ENCODE peak calls at places on chromosomes 3 and 15, in five cellular contexts. X is IMR-90, A is MM.1S, E is fibroblast of lung, N is neuronal stem cell. T is an unnamed sample.

GRCh38 chr15:75661041-75661778 is 13.5 kb downstream of the SNX33 start:
- DNase-seq in N (no peak), E (peak; percentile 96), A (no peak), X (peak; percentile 91), T (no peak)

GRCh38 chr3:125683067-125683844 is 88.0 kb upstream of the OSBPL11 start:
- DNase-seq in X (no peak), A (no peak), N (no peak), E (no peak), T (no peak)

GRCh38 chr3:113436794-113437193 is 4.5 kb downstream of the CFAP44 start:
- DNase-seq in A (no peak), E (peak; percentile 83), N (no peak), X (peak; percentile 86), T (no peak)

GRCh38 chr15:53862371-53862770 is 102.9 kb upstream of the WDR72 start:
- DNase-seq in A (no peak), N (no peak), X (no peak), E (no peak), T (no peak)

GRCh38 chr3:187828571-187829452 is 83.5 kb upstream of the BCL6 start:
- DNase-seq in N (no peak), A (no peak), E (no peak), X (no peak), T (no peak)

GRCh38 chr3:8238434-8238833 is 263.2 kb upstream of the LMCD1 start:
- DNase-seq in X (no peak), N (no peak), E (no peak), A (no peak), T (no peak)

GRCh38 chr3:194632211-194632982 is 822 bp downstream of the TMEM44 start:
- DNase-seq in N (no peak), X (peak; percentile 38), A (no peak), E (no peak), T (peak; percentile 44)

GRCh38 chr3:170614214-170614966 is 28.5 kb upstream of the SLC7A14 start:
- DNase-seq in X (peak; percentile 94), N (no peak), E (peak; percentile 89), A (no peak), T (no peak)

GRCh38 chr3:65128346-65128745 is 440.5 kb upstream of the ADAMTS9 start:
- DNase-seq in X (no peak), A (no peak), E (no peak), N (no peak), T (no peak)

GRCh38 chr15:72307036-72307435 is 12.9 kb downstream of the CELF6 start:
- DNase-seq in X (no peak), E (no peak), N (no peak), A (no peak), T (no peak)

GRCh38 chr15:27250223-27250622 is 279.2 kb downstream of the GABRG3 start:
- DNase-seq in A (no peak), N (no peak), X (no peak), E (no peak), T (no peak)

GRCh38 chr3:59877679-59878427 is 828.0 kb upstream of the CFAP20DC start:
- DNase-seq in A (no peak), E (peak; percentile 76), N (no peak), X (peak; percentile 8), T (no peak)

GRCh38 chr3:147937341-147937740 is 528.2 kb downstream of the ZIC1 start:
- DNase-seq in X (peak; percentile 49), E (peak; percentile 59), N (no peak), A (no peak), T (no peak)

GRCh38 chr15:40937762-40938529 is 8.8 kb downstream of the DLL4 start:
- DNase-seq in X (no peak), N (no peak), A (no peak), E (no peak), T (no peak)

GRCh38 chr3:194325424-194326165 is 25.5 kb downstream of the CPN2 start:
- DNase-seq in E (no peak), A (no peak), N (no peak), X (no peak), T (no peak)

GRCh38 chr3:139123377-139124095 is 78.8 kb upstream of the PRR23C start:
- DNase-seq in X (no peak), E (no peak), N (no peak), A (no peak), T (no peak)

GRCh38 chr3:172647823-172648222 is 63.0 kb downstream of the NCEH1 start:
- DNase-seq in N (no peak), A (no peak), E (no peak), X (no peak), T (no peak)

GRCh38 chr3:55860040-55860439 is 372.9 kb upstream of the WNT5A start:
- DNase-seq in A (no peak), N (no peak), X (peak; percentile 35), E (peak; percentile 6), T (no peak)

GRCh38 chr3:71210257-71211002 is 373.1 kb downstream of the FOXP1 start:
- DNase-seq in E (peak; percentile 56), N (no peak), X (peak; percentile 76), A (no peak), T (no peak)

GRCh38 chr3:133531981-133532380 is 41.5 kb upstream of the CDV3 start:
- DNase-seq in E (peak; percentile 94), X (peak; percentile 96), N (no peak), A (no peak), T (no peak)

GRCh38 chr3:118231578-118231977 is 803.1 kb downstream of the IGSF11 start:
- DNase-seq in A (no peak), E (no peak), N (no peak), X (no peak), T (no peak)

GRCh38 chr15:85742186-85742751 is 52.5 kb downstream of the KLHL25 start:
- DNase-seq in N (no peak), X (peak; percentile 66), E (peak; percentile 39), A (no peak), T (no peak)

GRCh38 chr3:126766653-126767052 is 62.6 kb downstream of the CHCHD6 start:
- DNase-seq in X (no peak), N (no peak), E (no peak), A (no peak), T (no peak)

GRCh38 chr3:62615258-62615840 is 242.0 kb upstream of the FEZF2 start:
- DNase-seq in X (no peak), E (peak; percentile 70), N (no peak), A (no peak), T (no peak)

GRCh38 chr3:29057326-29057725 is 223.5 kb upstream of the RBMS3 start:
- DNase-seq in A (no peak), X (peak; percentile 83), N (no peak), E (peak; percentile 84), T (no peak)

GRCh38 chr3:32406481-32407408 is 15.1 kb downstream of the CMTM7 start:
- DNase-seq in X (no peak), A (no peak), N (no peak), E (no peak), T (no peak)

GRCh38 chr3:159928692-159929091 is 59.9 kb upstream of the IL12A start:
- DNase-seq in A (no peak), N (no peak), E (peak; percentile 99), X (peak; percentile 98), T (no peak)

GRCh38 chr3:195129644-195130492 is 141.1 kb downstream of the XXYLT1 start:
- DNase-seq in X (peak; percentile 75), A (no peak), E (peak; percentile 76), N (no peak), T (no peak)

GRCh38 chr15:40065166-40065565 is 26.2 kb upstream of the SRP14 start:
- DNase-seq in A (no peak), X (no peak), N (no peak), E (no peak), T (no peak)

GRCh38 chr3:13014755-13015285 is 58.4 kb downstream of the IQSEC1 start:
- DNase-seq in N (no peak), A (peak; percentile 21), X (no peak), E (no peak), T (no peak)

GRCh38 chr3:124927454-124928079 is 7.0 kb downstream of the MUC13 start:
- DNase-seq in X (no peak), N (no peak), E (peak; percentile 24), A (peak; percentile 72), T (no peak)

GRCh38 chr3:172562881-172563835 is 39.9 kb upstream of the TNFSF10 start:
- DNase-seq in N (no peak), X (peak; percentile 86), E (peak; percentile 95), A (no peak), T (peak; percentile 62)

GRCh38 chr3:114942773-114943172 is 204.3 kb downstream of the ZBTB20 start:
- DNase-seq in N (no peak), A (no peak), X (no peak), E (no peak), T (no peak)

GRCh38 chr3:13492048-13492447 is 11.9 kb downstream of the HDAC11 start:
- DNase-seq in E (no peak), N (no peak), X (no peak), A (no peak), T (no peak)

GRCh38 chr15:24858737-24859601 is 95.8 kb upstream of the SNRPN start:
- DNase-seq in X (peak; percentile 78), N (peak; percentile 72), E (peak; percentile 67), A (no peak), T (no peak)

GRCh38 chr3:94336076-94336741 is 273.3 kb downstream of the NSUN3 start:
- DNase-seq in A (peak; percentile 13), E (peak; percentile 63), X (peak; percentile 70), N (peak; percentile 43), T (peak; percentile 1)

GRCh38 chr15:43524254-43524847 is 6.9 kb downstream of the MAP1A start:
- DNase-seq in A (peak; percentile 36), X (no peak), E (no peak), N (no peak), T (no peak)

GRCh38 chr3:52792961-52793695 is 1.5 kb upstream of the ITIH3 start:
- DNase-seq in X (no peak), A (no peak), E (peak; percentile 7), N (no peak), T (no peak)
- H3K9ac ChIP-seq in X (no peak overlapping the region), A (no peak overlapping the region), E (no peak overlapping the region), N (no peak overlapping the region), T (no peak overlapping the region)

GRCh38 chr3:100641471-100642032 is 32.2 kb downstream of the ADGRG7 start:
- DNase-seq in A (no peak), N (no peak), E (no peak), X (no peak), T (no peak)
- H3K27ac ChIP-seq in A (no peak overlapping the region), N (no peak overlapping the region), E (no peak overlapping the region), X (no peak overlapping the region), T (no peak overlapping the region)

DNA sequence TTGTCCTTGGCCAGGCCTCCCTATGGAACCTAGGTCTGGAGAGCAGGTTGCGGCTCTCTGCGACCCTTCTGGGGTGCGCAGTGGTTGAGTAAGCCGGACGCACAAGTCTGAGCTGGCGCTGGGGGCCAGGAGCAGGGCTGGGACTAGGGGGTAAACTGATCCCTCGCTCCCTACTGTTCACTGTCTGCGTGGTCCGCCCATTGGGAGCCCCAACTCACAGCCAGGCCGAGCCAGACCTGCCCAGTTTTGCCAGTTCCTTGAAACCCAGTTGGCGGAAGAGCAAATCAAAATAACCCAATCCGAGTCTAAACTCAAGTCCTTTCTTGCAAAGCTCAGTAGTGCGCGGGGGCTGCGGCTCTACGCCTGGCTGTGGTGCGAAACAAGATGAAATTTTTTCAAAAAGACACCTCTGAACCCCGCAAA is 17.5 kb downstream of the RGMA start:
- DNase-seq in A (no peak), X (no peak), N (no peak), E (peak; percentile 17), T (no peak)
- H3K9ac ChIP-seq in A (no peak overlapping the region), X (no peak overlapping the region), N (peak overlapping the region; percentile 72), E (no peak overlapping the region), T (peak overlapping the region; percentile 52)

DNA sequence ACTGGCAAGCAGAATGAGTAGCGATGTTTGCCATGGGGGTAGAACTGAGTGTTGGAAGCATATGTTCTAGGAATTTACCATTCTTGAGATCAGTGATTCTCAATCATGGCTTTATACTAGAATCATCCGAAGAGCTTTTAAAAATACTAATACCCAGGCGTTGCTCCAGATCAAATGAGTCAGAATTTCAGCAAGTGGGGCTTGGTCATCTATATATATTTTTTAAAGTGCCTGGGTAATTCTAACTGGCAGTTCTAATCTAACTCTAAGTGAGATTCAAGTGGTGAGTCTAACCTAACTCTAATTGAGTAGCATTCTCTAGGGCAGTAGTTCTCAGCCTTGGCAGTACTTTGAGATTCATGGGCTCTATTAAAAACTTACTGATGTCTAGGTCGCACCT is 20.8 kb downstream of the TM4SF1 start:
- DNase-seq in X (peak; percentile 45), A (no peak), N (no peak), E (peak; percentile 58), T (no peak)
- H3K27ac ChIP-seq in X (peak overlapping the region; percentile 22), A (no peak overlapping the region), N (no peak overlapping the region), E (no peak overlapping the region), T (no peak overlapping the region)

T was measured in SK-N-MC.